ENCODE peak calls at places on chromosomes 7 and 10, in seven cellular contexts. X is GM23248; H is stimulated activated CD8-positive, alpha-beta memory T cell treated with anti-CD3 and anti-CD28 coated beads, Interleukin-2, amount 100 ng/mL, for 1 hour; K is Caki2; J is tibial artery; V is substantia nigra; U is activated naive CD8-positive, alpha-beta T cell treated with anti-CD3 and anti-CD28 coated beads, Interleukin-2, amount 50 U/mL, for 24 hours. C is an unnamed sample.

GRCh38 chr10:103693070-103693811 is 162.1 kb downstream of the SH3PXD2A start:
- DNase-seq in J (no peak), H (no peak), V (peak), X (peak), U (peak), K (no peak), C (peak)

GRCh38 chr7:111041577-111041976 is 49.4 kb upstream of the LRRN3 start:
- DNase-seq in V (no peak), J (no peak), H (no peak), X (no peak), U (no peak), K (no peak), C (no peak)

GRCh38 chr7:37882086-37882485 is 33.7 kb downstream of the NME8 start:
- DNase-seq in V (no peak), J (no peak), X (no peak), K (no peak), H (no peak), U (no peak), C (no peak)

GRCh38 chr10:62020362-62020730 is 118.8 kb downstream of the ARID5B start:
- DNase-seq in V (no peak), U (no peak), X (no peak), H (no peak), K (no peak), J (no peak), C (no peak)

GRCh38 chr7:48183370-48183743 is 12.1 kb downstream of the ABCA13 start:
- DNase-seq in X (peak), K (no peak), U (no peak), H (no peak), J (no peak), V (no peak), C (no peak)

GRCh38 chr10:70748305-70748704 is 36.9 kb downstream of the TBATA start:
- DNase-seq in X (no peak), J (no peak), H (no peak), K (no peak), U (no peak), V (no peak), C (no peak)

GRCh38 chr7:131190581-131190980 is 137.1 kb upstream of the MKLN1 start:
- DNase-seq in H (no peak), U (no peak), V (no peak), J (no peak), K (no peak), X (no peak), C (no peak)

GRCh38 chr10:127619550-127619949 is 70.4 kb downstream of the NPS start:
- DNase-seq in U (no peak), H (no peak), V (peak), K (no peak), X (no peak), J (no peak), C (no peak)

GRCh38 chr7:156751319-156751718 is 110.7 kb downstream of the RNF32 start:
- DNase-seq in K (peak), X (peak), V (no peak), J (no peak), H (no peak), U (peak), C (no peak)

GRCh38 chr7:5613607-5614006 is 167.9 kb downstream of the RNF216 start:
- DNase-seq in H (no peak), K (no peak), J (no peak), X (no peak), U (no peak), V (no peak), C (peak)

GRCh38 chr10:71752391-71753090 is 20.8 kb downstream of the VSIR start:
- DNase-seq in K (no peak), V (no peak), U (no peak), H (no peak), J (no peak), X (no peak), C (no peak)

GRCh38 chr10:67306588-67307205 is 380.9 kb downstream of the LRRTM3 start:
- DNase-seq in H (no peak), K (peak), J (no peak), U (no peak), X (peak), V (no peak), C (no peak)

GRCh38 chr7:14698239-14698638 is 204.3 kb downstream of the DGKB start:
- DNase-seq in X (peak), J (no peak), V (no peak), H (no peak), U (no peak), K (peak), C (no peak)

GRCh38 chr7:120735791-120736190 is 122.2 kb downstream of the TSPAN12 start:
- DNase-seq in H (no peak), X (no peak), K (no peak), V (no peak), U (no peak), J (no peak), C (no peak)

GRCh38 chr7:84100866-84101265 is 93.7 kb downstream of the SEMA3A start:
- DNase-seq in V (no peak), X (peak), H (no peak), J (no peak), K (peak), U (no peak), C (no peak)

GRCh38 chr7:55054252-55054651 is 35.4 kb downstream of the EGFR start:
- DNase-seq in X (peak), H (no peak), K (no peak), U (no peak), J (peak), V (no peak), C (no peak)

GRCh38 chr7:105682331-105683070 is 101.2 kb upstream of the EFCAB10 start:
- DNase-seq in U (no peak), K (no peak), J (no peak), X (peak), H (no peak), V (no peak), C (no peak)

GRCh38 chr10:92655426-92655825 is 34.3 kb upstream of the HHEX start:
- DNase-seq in X (no peak), J (no peak), U (no peak), V (no peak), K (no peak), H (no peak), C (no peak)

GRCh38 chr10:79581044-79581443 is 20.8 kb upstream of the SFTPA2 start:
- DNase-seq in U (no peak), V (no peak), J (no peak), H (no peak), X (no peak), K (no peak), C (no peak)

GRCh38 chr10:68403701-68404100 is 3.4 kb downstream of the RUFY2 start:
- DNase-seq in K (no peak), H (no peak), U (no peak), X (peak), J (no peak), V (no peak), C (no peak)

GRCh38 chr10:26157734-26158133 is 58.8 kb upstream of the GAD2 start:
- DNase-seq in J (no peak), H (no peak), K (no peak), V (no peak), U (no peak), X (no peak), C (peak)

GRCh38 chr7:127513311-127513710 is 72.1 kb downstream of the GCC1 start:
- DNase-seq in X (no peak), J (no peak), H (no peak), V (no peak), K (no peak), U (no peak), C (no peak)

GRCh38 chr7:36887969-36888368 is 163.7 kb upstream of the AOAH start:
- DNase-seq in U (no peak), K (no peak), V (no peak), J (no peak), X (no peak), H (no peak), C (no peak)

GRCh38 chr7:126778101-126778500 is 474.6 kb downstream of the GRM8 start:
- DNase-seq in V (no peak), J (no peak), H (no peak), K (no peak), X (no peak), U (no peak), C (no peak)

GRCh38 chr10:13977861-13978843 is 352.6 kb downstream of the FRMD4A start:
- DNase-seq in V (no peak), X (peak), K (no peak), J (no peak), H (no peak), U (no peak), C (no peak)

GRCh38 chr7:35003679-35004278 is 33.5 kb downstream of the DPY19L1 start:
- DNase-seq in H (no peak), V (no peak), X (peak), U (no peak), K (peak), J (peak), C (no peak)